ENCODE peak calls at places on chromosome X, in ten cellular contexts. Q is NCI-H2171 treated with DMSO at 0.1 percent for 48 hours; R is Kasumi-1; C is amniotic stem cell; I is GM04503; N is GM23248; G is T-helper 2 cell; Z is foreskin melanocyte; A is activated CD4-positive, alpha-beta T cell treated with anti-CD3 and anti-CD28 coated beads, Interleukin-2, amount 50 U/mL, for 1 hour; O is HFF-Myc. J is an unnamed sample.

GRCh38 chrX:16445166-16445752 is 204.7 kb upstream of the S100G start:
- DNase-seq in N (peak), A (peak), C (no peak), I (no peak), Z (no peak), G (peak), O (no peak), Q (peak), R (peak), J (peak)

GRCh38 chrX:40057405-40057804 is 40.4 kb downstream of the BCOR start:
- DNase-seq in C (no peak), R (no peak), O (no peak), Z (no peak), I (no peak), Q (no peak), G (no peak), N (no peak), A (no peak), J (no peak)

GRCh38 chrX:154002215-154002719 is 17.4 kb downstream of the IRAK1 start:
- DNase-seq in Q (peak), N (peak), A (no peak), Z (no peak), I (peak), R (peak), G (no peak), O (no peak), C (no peak), J (peak)

GRCh38 chrX:55908685-55909212 is 191.2 kb downstream of the RRAGB start:
- DNase-seq in Q (peak), G (no peak), O (no peak), I (no peak), Z (peak), A (peak), R (peak), C (no peak), N (peak), J (no peak)

GRCh38 chrX:47112316-47112954 is 32.1 kb downstream of the NDUFB11 start:
- DNase-seq in I (no peak), C (no peak), A (no peak), Q (no peak), G (no peak), O (no peak), Z (no peak), R (no peak), N (no peak), J (peak)

GRCh38 chrX:109347618-109348017 is 134.3 kb downstream of the GUCY2F start:
- DNase-seq in Q (no peak), C (peak), R (peak), N (peak), I (peak), Z (peak), A (no peak), O (peak), G (no peak), J (peak)

GRCh38 chrX:46686003-46686645 is 72.8 kb downstream of the SLC9A7 start:
- DNase-seq in Z (peak), Q (peak), G (peak), N (peak), C (no peak), O (no peak), R (peak), A (peak), I (no peak), J (peak)

GRCh38 chrX:69618803-69619202 is 2.9 kb downstream of the EDA start:
- DNase-seq in Q (peak), Z (no peak), C (no peak), N (peak), A (no peak), R (peak), I (no peak), O (no peak), G (no peak), J (peak)

GRCh38 chrX:110671068-110671803 is 124.4 kb downstream of the CHRDL1 start:
- DNase-seq in R (peak), Z (no peak), I (no peak), O (no peak), A (no peak), G (no peak), N (peak), Q (no peak), C (no peak), J (peak)

GRCh38 chrX:39813631-39814246 is 284.0 kb downstream of the BCOR start:
- DNase-seq in Q (peak), A (no peak), I (no peak), G (no peak), Z (no peak), R (no peak), C (no peak), O (no peak), N (peak), J (peak)

GRCh38 chrX:153400146-153401132 is 711 bp downstream of the PNMA6E start:
- DNase-seq in Z (no peak), A (peak), Q (no peak), R (peak), O (no peak), C (no peak), N (peak), G (peak), I (no peak), J (no peak)

GRCh38 chrX:134932528-134933217 is 58.1 kb upstream of the SMIM10 start:
- DNase-seq in C (peak), Q (no peak), I (peak), R (no peak), O (no peak), N (peak), A (no peak), G (no peak), Z (no peak), J (peak)